ENCODE peak calls at places on chromosomes 12 and 14, in six cellular contexts. One of them, this sample, is unnamed.

GRCh38 chr12:57545809-57546437 is 1.1 kb downstream of the DCTN2 start:
- DNase-seq in lower leg skin: no peak
- DNase-seq in astrocyte of the spinal cord: no peak
- DNase-seq in foreskin keratinocyte: peak; percentile 75
- DNase-seq in left lung: no peak
- DNase-seq in GM20000: no peak
- DNase-seq in this sample: no peak

GRCh38 chr14:101108579-101109346 is 205.2 kb upstream of the RTL1 start:
- DNase-seq in lower leg skin: peak; percentile 69
- DNase-seq in astrocyte of the spinal cord: no peak
- DNase-seq in foreskin keratinocyte: no peak
- DNase-seq in left lung: no peak
- DNase-seq in GM20000: no peak
- DNase-seq in this sample: peak; percentile 18

GRCh38 chr12:6044082-6044481 is 80.4 kb downstream of the VWF start:
- DNase-seq in lower leg skin: no peak
- DNase-seq in astrocyte of the spinal cord: no peak
- DNase-seq in foreskin keratinocyte: peak; percentile 63
- DNase-seq in left lung: no peak
- DNase-seq in GM20000: no peak
- DNase-seq in this sample: no peak

GRCh38 chr14:100486025-100486828 is 101.0 kb downstream of the BEGAIN start:
- DNase-seq in lower leg skin: no peak
- DNase-seq in astrocyte of the spinal cord: peak; percentile 80
- DNase-seq in foreskin keratinocyte: peak; percentile 19
- DNase-seq in left lung: peak; percentile 56
- DNase-seq in GM20000: peak; percentile 77
- DNase-seq in this sample: no peak

GRCh38 chr12:95796225-95796981 is 5.8 kb upstream of the NTN4 start:
- DNase-seq in lower leg skin: no peak
- DNase-seq in astrocyte of the spinal cord: no peak
- DNase-seq in foreskin keratinocyte: peak; percentile 32
- DNase-seq in left lung: no peak
- DNase-seq in GM20000: no peak
- DNase-seq in this sample: no peak

GRCh38 chr12:118984206-118984943 is 3.0 kb downstream of the SRRM4 start:
- DNase-seq in lower leg skin: no peak
- DNase-seq in astrocyte of the spinal cord: no peak
- DNase-seq in foreskin keratinocyte: no peak
- DNase-seq in left lung: no peak
- DNase-seq in GM20000: no peak
- DNase-seq in this sample: no peak

GRCh38 chr14:94458558-94459200 is 6.1 kb upstream of the SERPINA11 start:
- DNase-seq in lower leg skin: peak; percentile 23
- DNase-seq in astrocyte of the spinal cord: peak; percentile 7
- DNase-seq in foreskin keratinocyte: no peak
- DNase-seq in left lung: no peak
- DNase-seq in GM20000: no peak
- DNase-seq in this sample: no peak

GRCh38 chr12:45034861-45035265 is 16.0 kb downstream of the DBX2 start:
- DNase-seq in lower leg skin: no peak
- DNase-seq in astrocyte of the spinal cord: no peak
- DNase-seq in foreskin keratinocyte: no peak
- DNase-seq in left lung: no peak
- DNase-seq in GM20000: no peak
- DNase-seq in this sample: no peak

GRCh38 chr12:6828671-6829531 is 694 bp downstream of the P3H3 start:
- DNase-seq in lower leg skin: peak; percentile 93
- DNase-seq in astrocyte of the spinal cord: peak; percentile 61
- DNase-seq in foreskin keratinocyte: peak; percentile 57
- DNase-seq in left lung: peak; percentile 32
- DNase-seq in GM20000: peak; percentile 68
- DNase-seq in this sample: no peak

GRCh38 chr12:104903648-104904423 is 54.3 kb downstream of the SLC41A2 start:
- DNase-seq in lower leg skin: no peak
- DNase-seq in astrocyte of the spinal cord: peak; percentile 45
- DNase-seq in foreskin keratinocyte: no peak
- DNase-seq in left lung: no peak
- DNase-seq in GM20000: no peak
- DNase-seq in this sample: no peak

GRCh38 chr12:50251619-50252300 is 31.6 kb downstream of the LIMA1 start:
- DNase-seq in lower leg skin: no peak
- DNase-seq in astrocyte of the spinal cord: no peak
- DNase-seq in foreskin keratinocyte: peak; percentile 74
- DNase-seq in left lung: no peak
- DNase-seq in GM20000: no peak
- DNase-seq in this sample: no peak

GRCh38 chr14:50967104-50967503 is 22.8 kb upstream of the PYGL start:
- DNase-seq in lower leg skin: no peak
- DNase-seq in astrocyte of the spinal cord: no peak
- DNase-seq in foreskin keratinocyte: no peak
- DNase-seq in left lung: no peak
- DNase-seq in GM20000: no peak
- DNase-seq in this sample: no peak

GRCh38 chr14:105944632-105945610 is 418.5 kb downstream of the TMEM121 start:
- DNase-seq in lower leg skin: no peak
- DNase-seq in astrocyte of the spinal cord: no peak
- DNase-seq in foreskin keratinocyte: no peak
- DNase-seq in left lung: peak; percentile 61
- DNase-seq in GM20000: peak; percentile 49
- DNase-seq in this sample: peak; percentile 66

GRCh38 chr12:94458882-94459772 is 540 bp downstream of the CEP83 start:
- DNase-seq in lower leg skin: no peak
- DNase-seq in astrocyte of the spinal cord: peak; percentile 60
- DNase-seq in foreskin keratinocyte: peak; percentile 50
- DNase-seq in left lung: no peak
- DNase-seq in GM20000: peak; percentile 14
- DNase-seq in this sample: no peak

GRCh38 chr12:56833780-56834179 is 70.7 kb downstream of the HSD17B6 start:
- DNase-seq in lower leg skin: no peak
- DNase-seq in astrocyte of the spinal cord: no peak
- DNase-seq in foreskin keratinocyte: peak; percentile 16
- DNase-seq in left lung: no peak
- DNase-seq in GM20000: no peak
- DNase-seq in this sample: no peak

GRCh38 chr14:101929096-101929495 is 35.3 kb upstream of the DYNC1H1 start:
- DNase-seq in lower leg skin: no peak
- DNase-seq in astrocyte of the spinal cord: no peak
- DNase-seq in foreskin keratinocyte: no peak
- DNase-seq in left lung: no peak
- DNase-seq in GM20000: no peak
- DNase-seq in this sample: no peak

GRCh38 chr14:36817071-36817930 is 155.6 kb downstream of the PAX9 start:
- DNase-seq in lower leg skin: no peak
- DNase-seq in astrocyte of the spinal cord: no peak
- DNase-seq in foreskin keratinocyte: no peak
- DNase-seq in left lung: no peak
- DNase-seq in GM20000: no peak
- DNase-seq in this sample: no peak

DNA sequence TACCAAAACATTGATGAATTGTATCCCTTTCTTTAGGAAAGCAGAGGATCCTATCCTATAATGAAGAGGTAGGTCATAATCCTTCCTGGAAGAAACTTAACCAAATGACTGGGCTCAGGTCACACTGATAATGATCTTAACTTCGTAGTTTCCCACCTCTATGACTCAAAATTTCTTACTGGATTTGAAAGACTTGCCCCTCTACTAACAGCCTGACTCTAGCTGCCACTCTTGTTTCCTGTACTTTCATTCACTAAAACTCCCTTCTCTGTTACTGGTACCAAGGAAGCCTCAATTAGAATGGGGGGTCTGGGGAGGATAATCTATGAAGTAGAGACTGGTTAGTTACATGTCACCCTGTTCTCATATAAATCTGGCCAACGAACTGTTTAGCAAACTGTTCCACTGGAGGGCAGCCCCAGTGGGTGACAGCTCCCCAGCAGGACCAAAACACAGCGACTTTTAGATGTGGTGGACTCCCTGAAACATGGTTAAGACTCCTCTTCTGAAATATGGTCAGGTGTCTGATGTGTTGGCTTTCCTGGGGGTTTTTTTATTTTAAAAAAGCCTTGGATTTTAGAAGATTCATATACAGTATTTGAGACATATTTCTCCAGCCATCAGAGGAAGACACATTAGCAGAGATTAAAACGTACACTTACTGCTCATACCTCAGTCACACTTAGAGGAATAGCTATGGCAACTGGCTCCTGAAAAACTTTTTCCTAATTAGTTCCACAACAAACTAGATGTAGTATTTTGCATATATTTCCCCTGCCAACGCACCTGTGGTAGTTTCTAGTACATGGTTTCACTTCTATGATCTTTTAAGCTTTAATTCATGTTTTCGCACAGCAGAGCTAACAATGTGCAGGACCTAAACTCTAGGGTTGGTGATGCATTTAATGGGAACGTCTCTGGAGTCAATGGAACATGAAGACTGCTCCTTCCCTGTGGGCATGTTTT is 72.3 kb downstream of the ACADS start:
- DNase-seq in lower leg skin: no peak
- DNase-seq in astrocyte of the spinal cord: no peak
- DNase-seq in foreskin keratinocyte: no peak
- DNase-seq in left lung: no peak
- DNase-seq in GM20000: no peak
- DNase-seq in this sample: no peak
- TF ChIP-seq CTCF in lower leg skin: no peak
- TF ChIP-seq CTCF in astrocyte of the spinal cord: no peak
- TF ChIP-seq CTCF in foreskin keratinocyte: no peak
- TF ChIP-seq CTCF in left lung: no peak
- TF ChIP-seq CTCF in GM20000: no peak
- TF ChIP-seq CTCF in this sample: no peak

GRCh38 chr12:4743046-4743445 is 22.8 kb downstream of the GALNT8 start:
- DNase-seq in lower leg skin: no peak
- DNase-seq in astrocyte of the spinal cord: no peak
- DNase-seq in foreskin keratinocyte: no peak
- DNase-seq in left lung: no peak
- DNase-seq in GM20000: no peak
- DNase-seq in this sample: no peak
- TF ChIP-seq CTCF in lower leg skin: no peak
- TF ChIP-seq CTCF in astrocyte of the spinal cord: no peak
- TF ChIP-seq CTCF in foreskin keratinocyte: no peak
- TF ChIP-seq CTCF in left lung: no peak
- TF ChIP-seq CTCF in GM20000: no peak
- TF ChIP-seq CTCF in this sample: no peak

GRCh38 chr14:25237845-25238244 is 187.9 kb upstream of the STXBP6 start:
- DNase-seq in lower leg skin: no peak
- DNase-seq in astrocyte of the spinal cord: no peak
- DNase-seq in foreskin keratinocyte: peak; percentile 30
- DNase-seq in left lung: no peak
- DNase-seq in GM20000: no peak
- DNase-seq in this sample: no peak
- TF ChIP-seq CTCF in lower leg skin: no peak
- TF ChIP-seq CTCF in astrocyte of the spinal cord: no peak
- TF ChIP-seq CTCF in foreskin keratinocyte: peak; percentile 51
- TF ChIP-seq CTCF in left lung: no peak
- TF ChIP-seq CTCF in GM20000: no peak
- TF ChIP-seq CTCF in this sample: no peak

GRCh38 chr14:73026243-73026844 is 562 bp downstream of the ZFYVE1 start:
- DNase-seq in lower leg skin: no peak
- DNase-seq in astrocyte of the spinal cord: no peak
- DNase-seq in foreskin keratinocyte: no peak
- DNase-seq in left lung: no peak
- DNase-seq in GM20000: peak; percentile 29
- DNase-seq in this sample: no peak

GRCh38 chr14:73027546-73027945 is 640 bp upstream of the ZFYVE1 start:
- DNase-seq in lower leg skin: no peak
- DNase-seq in astrocyte of the spinal cord: no peak
- DNase-seq in foreskin keratinocyte: no peak
- DNase-seq in left lung: no peak
- DNase-seq in GM20000: no peak
- DNase-seq in this sample: no peak

GRCh38 chr14:73025544-73025943 is 1.4 kb downstream of the ZFYVE1 start:
- DNase-seq in lower leg skin: no peak
- DNase-seq in astrocyte of the spinal cord: no peak
- DNase-seq in foreskin keratinocyte: no peak
- DNase-seq in left lung: no peak
- DNase-seq in GM20000: no peak
- DNase-seq in this sample: no peak

GRCh38 chr14:73027984-73028383 is 1.1 kb upstream of the ZFYVE1 start:
- DNase-seq in lower leg skin: no peak
- DNase-seq in astrocyte of the spinal cord: no peak
- DNase-seq in foreskin keratinocyte: no peak
- DNase-seq in left lung: no peak
- DNase-seq in GM20000: no peak
- DNase-seq in this sample: no peak

GRCh38 chr14:73026845-73027542 is at the start of gene ZFYVE1:
- DNase-seq in lower leg skin: peak; percentile 99
- DNase-seq in astrocyte of the spinal cord: peak; percentile 99
- DNase-seq in foreskin keratinocyte: peak; percentile 99
- DNase-seq in left lung: peak; percentile 99
- DNase-seq in GM20000: peak; percentile 95
- DNase-seq in this sample: peak; percentile 67
- TF ChIP-seq CTCF in lower leg skin: no peak
- TF ChIP-seq CTCF in astrocyte of the spinal cord: no peak
- TF ChIP-seq CTCF in foreskin keratinocyte: no peak
- TF ChIP-seq CTCF in left lung: no peak
- TF ChIP-seq CTCF in GM20000: no peak
- TF ChIP-seq CTCF in this sample: no peak

DNA sequence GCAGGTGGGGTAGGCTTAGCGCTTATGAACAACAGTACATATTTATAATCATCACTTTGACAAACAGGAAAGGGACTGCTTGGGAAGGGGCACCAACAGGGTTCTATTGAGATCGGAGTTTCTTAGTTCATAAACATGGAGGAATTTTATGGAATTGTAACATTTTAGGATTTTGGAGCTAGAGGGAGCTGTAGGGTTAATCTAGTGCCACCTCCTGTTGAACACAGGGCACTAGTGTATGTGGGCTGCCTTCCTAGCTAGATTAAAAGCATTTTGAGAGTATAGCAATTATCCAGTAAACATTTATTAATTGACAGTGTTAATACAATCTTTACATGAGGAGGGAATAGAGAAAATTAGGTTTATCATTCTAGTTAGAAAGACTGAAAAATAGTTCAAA is 23.1 kb upstream of the TBC1D30 start:
- DNase-seq in lower leg skin: no peak
- DNase-seq in astrocyte of the spinal cord: no peak
- DNase-seq in foreskin keratinocyte: no peak
- DNase-seq in left lung: no peak
- DNase-seq in GM20000: no peak
- DNase-seq in this sample: no peak
- TF ChIP-seq CTCF in lower leg skin: no peak
- TF ChIP-seq CTCF in astrocyte of the spinal cord: peak; percentile 48
- TF ChIP-seq CTCF in foreskin keratinocyte: peak; percentile 71
- TF ChIP-seq CTCF in left lung: no peak
- TF ChIP-seq CTCF in GM20000: no peak
- TF ChIP-seq CTCF in this sample: no peak

DNA sequence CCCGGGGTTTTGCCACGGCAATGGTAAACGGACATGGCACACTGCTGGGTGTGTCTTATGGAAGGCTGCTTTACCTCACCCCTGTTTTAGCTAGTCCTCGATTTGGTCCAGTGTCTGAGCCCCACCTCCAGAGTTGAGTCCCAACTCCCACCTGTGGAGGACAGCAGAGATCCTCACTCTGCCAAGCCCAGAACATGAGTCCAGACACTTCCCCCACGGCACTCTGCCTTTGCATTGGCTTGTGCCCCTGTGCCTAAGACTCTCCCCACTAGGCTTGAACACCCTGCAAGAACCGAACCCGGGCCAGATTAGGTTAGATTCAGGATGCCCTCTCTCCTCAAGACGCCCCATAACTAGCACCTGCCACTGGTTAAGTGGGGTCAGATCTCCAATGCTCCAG is 59.8 kb upstream of the C14orf180 start:
- DNase-seq in lower leg skin: no peak
- DNase-seq in astrocyte of the spinal cord: no peak
- DNase-seq in foreskin keratinocyte: no peak
- DNase-seq in left lung: no peak
- DNase-seq in GM20000: no peak
- DNase-seq in this sample: no peak
- TF ChIP-seq CTCF in lower leg skin: no peak
- TF ChIP-seq CTCF in astrocyte of the spinal cord: no peak
- TF ChIP-seq CTCF in foreskin keratinocyte: no peak
- TF ChIP-seq CTCF in left lung: no peak
- TF ChIP-seq CTCF in GM20000: no peak
- TF ChIP-seq CTCF in this sample: no peak

This sample was measured in omental fat pad.